ENCODE peak calls at places on chromosomes 1 and 21, in five cellular contexts. One of them, this sample, is unnamed.
A peak's percentile ranks its signal among the peaks of the same experiment; 100 is the strongest.

GRCh38 chr1:168465942-168466702 is 77.7 kb downstream of the XCL2 start:
- DNase-seq in astrocyte: peak; percentile 84
- DNase-seq in CD8-positive, alpha-beta T cell: peak; percentile 45
- DNase-seq in pancreas: no peak
- DNase-seq in heart left ventricle: peak; percentile 45
- DNase-seq in this sample: peak; percentile 52

GRCh38 chr21:42614811-42615342 is 38.5 kb upstream of the PDE9A start:
- DNase-seq in astrocyte: no peak
- DNase-seq in CD8-positive, alpha-beta T cell: peak; percentile 52
- DNase-seq in pancreas: peak; percentile 57
- DNase-seq in heart left ventricle: no peak
- DNase-seq in this sample: no peak

GRCh38 chr21:27586326-27586725 is 619.4 kb upstream of the ADAMTS5 start:
- DNase-seq in astrocyte: no peak
- DNase-seq in CD8-positive, alpha-beta T cell: no peak
- DNase-seq in heart left ventricle: no peak
- DNase-seq in pancreas: no peak
- DNase-seq in this sample: no peak

GRCh38 chr21:36079671-36080070 is 9.8 kb downstream of the CBR1 start:
- DNase-seq in heart left ventricle: no peak
- DNase-seq in pancreas: no peak
- DNase-seq in astrocyte: no peak
- DNase-seq in CD8-positive, alpha-beta T cell: no peak
- DNase-seq in this sample: no peak

GRCh38 chr21:23245231-23245630 is 2247.0 kb downstream of the NCAM2 start:
- DNase-seq in astrocyte: no peak
- DNase-seq in heart left ventricle: no peak
- DNase-seq in pancreas: no peak
- DNase-seq in CD8-positive, alpha-beta T cell: no peak
- DNase-seq in this sample: no peak

GRCh38 chr1:24964811-24965570 is 34.9 kb upstream of the RUNX3 start:
- DNase-seq in CD8-positive, alpha-beta T cell: peak; percentile 97
- DNase-seq in pancreas: no peak
- DNase-seq in astrocyte: peak; percentile 93
- DNase-seq in heart left ventricle: no peak
- DNase-seq in this sample: peak; percentile 34

GRCh38 chr1:33228935-33229487 is 27.3 kb upstream of the ZNF362 start:
- DNase-seq in CD8-positive, alpha-beta T cell: no peak
- DNase-seq in astrocyte: peak; percentile 81
- DNase-seq in heart left ventricle: peak; percentile 50
- DNase-seq in pancreas: no peak
- DNase-seq in this sample: no peak

GRCh38 chr1:32094721-32095521 is 12.9 kb upstream of the KPNA6 start:
- DNase-seq in astrocyte: no peak
- DNase-seq in heart left ventricle: no peak
- DNase-seq in CD8-positive, alpha-beta T cell: no peak
- DNase-seq in pancreas: peak; percentile 92
- DNase-seq in this sample: no peak

GRCh38 chr1:22428672-22429071 is 23.0 kb upstream of the ZBTB40 start:
- DNase-seq in CD8-positive, alpha-beta T cell: no peak
- DNase-seq in astrocyte: peak; percentile 27
- DNase-seq in pancreas: no peak
- DNase-seq in heart left ventricle: no peak
- DNase-seq in this sample: no peak

GRCh38 chr1:234310460-234310817 is 62.8 kb upstream of the COA6 start:
- DNase-seq in heart left ventricle: no peak
- DNase-seq in astrocyte: no peak
- DNase-seq in pancreas: no peak
- DNase-seq in CD8-positive, alpha-beta T cell: no peak
- DNase-seq in this sample: no peak

GRCh38 chr1:29319300-29320110 is 83.2 kb downstream of the PTPRU start:
- DNase-seq in astrocyte: no peak
- DNase-seq in heart left ventricle: no peak
- DNase-seq in CD8-positive, alpha-beta T cell: no peak
- DNase-seq in pancreas: no peak
- DNase-seq in this sample: no peak

GRCh38 chr1:77360256-77360655 is 78.4 kb downstream of the AK5 start:
- DNase-seq in CD8-positive, alpha-beta T cell: no peak
- DNase-seq in astrocyte: no peak
- DNase-seq in heart left ventricle: no peak
- DNase-seq in pancreas: no peak
- DNase-seq in this sample: no peak

GRCh38 chr1:155117610-155118009 is 10.1 kb upstream of the EFNA1 start:
- DNase-seq in astrocyte: no peak
- DNase-seq in CD8-positive, alpha-beta T cell: no peak
- DNase-seq in pancreas: no peak
- DNase-seq in heart left ventricle: no peak
- DNase-seq in this sample: no peak

GRCh38 chr1:15525043-15525958 is 1.3 kb upstream of the CASP9 start:
- DNase-seq in astrocyte: no peak
- DNase-seq in pancreas: peak; percentile 47
- DNase-seq in CD8-positive, alpha-beta T cell: peak; percentile 99
- DNase-seq in heart left ventricle: peak; percentile 99
- DNase-seq in this sample: peak; percentile 99

GRCh38 chr21:36690637-36691538 is 8.0 kb upstream of the SIM2 start:
- DNase-seq in heart left ventricle: no peak
- DNase-seq in CD8-positive, alpha-beta T cell: no peak
- DNase-seq in astrocyte: no peak
- DNase-seq in pancreas: no peak
- DNase-seq in this sample: no peak

GRCh38 chr21:42833439-42833815 is 45.9 kb downstream of the WDR4 start:
- DNase-seq in pancreas: peak; percentile 42
- DNase-seq in CD8-positive, alpha-beta T cell: peak; percentile 61
- DNase-seq in astrocyte: no peak
- DNase-seq in heart left ventricle: no peak
- DNase-seq in this sample: no peak

GRCh38 chr1:152566681-152567080 is at the start of gene LCE3E:
- DNase-seq in heart left ventricle: no peak
- DNase-seq in astrocyte: no peak
- DNase-seq in CD8-positive, alpha-beta T cell: no peak
- DNase-seq in pancreas: no peak
- DNase-seq in this sample: no peak

GRCh38 chr21:44510508-44511218 is 29.3 kb downstream of the KRTAP10-1 start:
- DNase-seq in CD8-positive, alpha-beta T cell: peak; percentile 77
- DNase-seq in astrocyte: no peak
- DNase-seq in heart left ventricle: peak; percentile 47
- DNase-seq in pancreas: peak; percentile 74
- DNase-seq in this sample: peak; percentile 50

GRCh38 chr21:29064850-29065481 is 8.5 kb downstream of the CCT8 start:
- DNase-seq in CD8-positive, alpha-beta T cell: no peak
- DNase-seq in heart left ventricle: no peak
- DNase-seq in astrocyte: no peak
- DNase-seq in pancreas: no peak
- DNase-seq in this sample: no peak

GRCh38 chr1:43537423-43538142 is 6.9 kb downstream of the PTPRF start:
- DNase-seq in astrocyte: peak; percentile 60
- DNase-seq in heart left ventricle: no peak
- DNase-seq in CD8-positive, alpha-beta T cell: no peak
- DNase-seq in pancreas: peak; percentile 89
- DNase-seq in this sample: no peak

GRCh38 chr1:43538143-43538487 is 7.4 kb downstream of the PTPRF start:
- DNase-seq in CD8-positive, alpha-beta T cell: no peak
- DNase-seq in pancreas: no peak
- DNase-seq in heart left ventricle: no peak
- DNase-seq in astrocyte: no peak
- DNase-seq in this sample: no peak

GRCh38 chr1:43538969-43539368 is 8.3 kb downstream of the PTPRF start:
- DNase-seq in astrocyte: no peak
- DNase-seq in heart left ventricle: no peak
- DNase-seq in CD8-positive, alpha-beta T cell: no peak
- DNase-seq in pancreas: no peak
- DNase-seq in this sample: no peak

GRCh38 chr1:43536196-43536863 is 5.6 kb downstream of the PTPRF start:
- DNase-seq in CD8-positive, alpha-beta T cell: no peak
- DNase-seq in heart left ventricle: no peak
- DNase-seq in pancreas: peak; percentile 53
- DNase-seq in astrocyte: no peak
- DNase-seq in this sample: no peak

GRCh38 chr1:43536864-43537358 is 6.2 kb downstream of the PTPRF start:
- DNase-seq in astrocyte: no peak
- DNase-seq in CD8-positive, alpha-beta T cell: no peak
- DNase-seq in heart left ventricle: no peak
- DNase-seq in pancreas: peak; percentile 36
- DNase-seq in this sample: no peak
- H3K4me3 ChIP-seq in astrocyte: no peak overlapping the region
- H3K4me3 ChIP-seq in CD8-positive, alpha-beta T cell: no peak overlapping the region
- H3K4me3 ChIP-seq in heart left ventricle: no peak overlapping the region
- H3K4me3 ChIP-seq in pancreas: no peak overlapping the region
- H3K4me3 ChIP-seq in this sample: no peak overlapping the region

GRCh38 chr1:50180367-50180766 is 71.6 kb downstream of the ELAVL4 start:
- DNase-seq in astrocyte: no peak
- DNase-seq in pancreas: no peak
- DNase-seq in heart left ventricle: no peak
- DNase-seq in CD8-positive, alpha-beta T cell: no peak
- DNase-seq in this sample: no peak

GRCh38 chr1:50181027-50181663 is 72.4 kb downstream of the ELAVL4 start:
- DNase-seq in heart left ventricle: peak; percentile 46
- DNase-seq in pancreas: no peak
- DNase-seq in astrocyte: peak; percentile 3
- DNase-seq in CD8-positive, alpha-beta T cell: no peak
- DNase-seq in this sample: no peak

GRCh38 chr1:50176563-50176885 is 67.8 kb downstream of the ELAVL4 start:
- DNase-seq in CD8-positive, alpha-beta T cell: no peak
- DNase-seq in astrocyte: no peak
- DNase-seq in heart left ventricle: no peak
- DNase-seq in pancreas: no peak
- DNase-seq in this sample: no peak

GRCh38 chr1:50175711-50176562 is 67.2 kb downstream of the ELAVL4 start:
- DNase-seq in pancreas: no peak
- DNase-seq in CD8-positive, alpha-beta T cell: no peak
- DNase-seq in heart left ventricle: no peak
- DNase-seq in astrocyte: no peak
- DNase-seq in this sample: no peak

GRCh38 chr1:50179639-50180038 is 70.9 kb downstream of the ELAVL4 start:
- DNase-seq in pancreas: no peak
- DNase-seq in astrocyte: no peak
- DNase-seq in heart left ventricle: no peak
- DNase-seq in CD8-positive, alpha-beta T cell: no peak
- DNase-seq in this sample: no peak
- TF ChIP-seq CTCF in pancreas: no peak
- TF ChIP-seq CTCF in astrocyte: no peak
- TF ChIP-seq CTCF in heart left ventricle: no peak
- TF ChIP-seq CTCF in CD8-positive, alpha-beta T cell: no peak
- TF ChIP-seq CTCF in this sample: no peak

GRCh38 chr1:183103577-183103976 is 80.4 kb downstream of the LAMC1 start:
- DNase-seq in heart left ventricle: no peak
- DNase-seq in CD8-positive, alpha-beta T cell: no peak
- DNase-seq in astrocyte: no peak
- DNase-seq in pancreas: no peak
- DNase-seq in this sample: no peak

GRCh38 chr1:183103141-183103540 is 79.9 kb downstream of the LAMC1 start:
- DNase-seq in CD8-positive, alpha-beta T cell: no peak
- DNase-seq in heart left ventricle: no peak
- DNase-seq in pancreas: no peak
- DNase-seq in astrocyte: no peak
- DNase-seq in this sample: peak; percentile 38

GRCh38 chr1:183101841-183102276 is 78.6 kb downstream of the LAMC1 start:
- DNase-seq in pancreas: no peak
- DNase-seq in astrocyte: no peak
- DNase-seq in heart left ventricle: no peak
- DNase-seq in CD8-positive, alpha-beta T cell: no peak
- DNase-seq in this sample: peak; percentile 25

GRCh38 chr1:183100575-183100974 is 77.4 kb downstream of the LAMC1 start:
- DNase-seq in pancreas: no peak
- DNase-seq in astrocyte: no peak
- DNase-seq in CD8-positive, alpha-beta T cell: no peak
- DNase-seq in heart left ventricle: no peak
- DNase-seq in this sample: no peak

DNA sequence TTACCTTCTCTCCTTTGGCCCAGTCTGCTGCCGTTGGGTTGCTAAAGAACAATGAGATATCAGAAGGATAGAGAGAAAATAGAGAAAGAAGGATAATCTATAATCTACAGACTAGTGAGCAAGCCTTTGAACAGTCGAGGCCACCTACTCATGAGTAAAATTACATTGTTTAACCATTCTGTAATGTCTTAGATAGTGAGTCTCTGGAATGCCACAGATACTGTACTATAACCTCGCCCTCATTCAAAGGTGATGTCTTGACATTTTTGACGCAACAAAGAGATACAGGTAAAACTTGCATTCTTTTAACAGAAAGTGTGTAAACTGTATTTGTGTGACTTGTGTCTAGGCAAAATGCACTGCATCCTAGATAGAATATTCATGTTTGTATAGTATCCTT is 77.9 kb downstream of the LAMC1 start:
- DNase-seq in astrocyte: peak; percentile 32
- DNase-seq in heart left ventricle: no peak
- DNase-seq in pancreas: no peak
- DNase-seq in CD8-positive, alpha-beta T cell: no peak
- DNase-seq in this sample: no peak
- H3K27ac ChIP-seq in astrocyte: no peak overlapping the region
- H3K27ac ChIP-seq in heart left ventricle: peak overlapping the region; percentile 3
- H3K27ac ChIP-seq in pancreas: no peak overlapping the region
- H3K27ac ChIP-seq in CD8-positive, alpha-beta T cell: no peak overlapping the region
- H3K27ac ChIP-seq in this sample: peak overlapping the region; percentile 84

GRCh38 chr1:117696567-117696966 is 90.7 kb downstream of the TENT5C start:
- DNase-seq in heart left ventricle: no peak
- DNase-seq in CD8-positive, alpha-beta T cell: no peak
- DNase-seq in astrocyte: peak; percentile 86
- DNase-seq in pancreas: no peak
- DNase-seq in this sample: no peak

GRCh38 chr1:117694543-117694942 is 88.7 kb downstream of the TENT5C start:
- DNase-seq in CD8-positive, alpha-beta T cell: no peak
- DNase-seq in astrocyte: no peak
- DNase-seq in heart left ventricle: no peak
- DNase-seq in pancreas: no peak
- DNase-seq in this sample: no peak

GRCh38 chr1:117698398-117699160 is 92.7 kb downstream of the TENT5C start:
- DNase-seq in CD8-positive, alpha-beta T cell: no peak
- DNase-seq in astrocyte: peak; percentile 78
- DNase-seq in pancreas: no peak
- DNase-seq in heart left ventricle: no peak
- DNase-seq in this sample: peak; percentile 50

GRCh38 chr1:117697220-117697781 is 91.5 kb downstream of the TENT5C start:
- DNase-seq in astrocyte: peak; percentile 24
- DNase-seq in CD8-positive, alpha-beta T cell: no peak
- DNase-seq in heart left ventricle: no peak
- DNase-seq in pancreas: no peak
- DNase-seq in this sample: no peak

DNA sequence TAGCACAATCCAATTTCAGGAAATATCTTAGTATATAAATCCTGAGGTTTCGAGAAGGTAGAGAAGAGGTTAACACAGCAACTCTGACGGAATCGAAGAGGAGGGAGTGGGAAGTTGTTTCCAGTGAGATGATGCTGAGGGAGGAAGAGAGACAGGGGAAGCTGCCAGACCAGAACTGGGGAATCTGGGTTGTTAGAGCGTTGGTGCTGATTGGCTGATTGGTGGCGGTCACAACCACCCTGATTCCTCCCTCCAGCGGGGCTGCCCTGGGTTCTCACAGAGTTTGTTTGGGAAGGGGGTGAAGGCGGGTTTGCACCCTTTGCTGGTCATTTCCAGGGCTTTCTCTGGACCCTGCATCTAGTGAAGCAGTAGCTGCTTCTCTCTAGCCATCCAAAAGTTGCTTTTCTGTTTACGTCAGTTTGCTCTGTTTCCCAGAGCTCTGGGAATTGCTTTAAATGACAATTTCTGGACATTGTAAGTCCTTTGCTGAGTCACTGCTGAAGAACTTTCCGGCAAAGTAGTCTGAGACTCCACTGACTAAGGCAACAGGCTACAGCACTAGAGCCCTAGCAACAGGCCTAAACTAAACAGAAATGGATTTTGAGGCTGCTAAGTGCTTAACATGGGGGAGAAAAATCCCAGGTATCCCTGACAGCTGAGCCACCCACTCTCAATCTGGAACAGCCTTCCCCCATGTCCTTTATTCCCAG is 90.1 kb downstream of the TENT5C start:
- DNase-seq in CD8-positive, alpha-beta T cell: no peak
- DNase-seq in heart left ventricle: no peak
- DNase-seq in astrocyte: peak; percentile 96
- DNase-seq in pancreas: no peak
- DNase-seq in this sample: no peak
- H3K4me3 ChIP-seq in CD8-positive, alpha-beta T cell: no peak overlapping the region
- H3K4me3 ChIP-seq in heart left ventricle: no peak overlapping the region
- H3K4me3 ChIP-seq in astrocyte: peak overlapping the region; percentile 4
- H3K4me3 ChIP-seq in pancreas: no peak overlapping the region
- H3K4me3 ChIP-seq in this sample: no peak overlapping the region

This sample was measured in psoas muscle.